ENCODE peak calls at places on chromosomes 6 and 20, in six cellular contexts. A, X, H, F, P and G are unnamed samples.
A peak's percentile ranks its signal among the peaks of the same experiment; 100 is the strongest.

GRCh38 chr6:43963203-43963602 is 164.0 kb downstream of the MRPL14 start:
- ATAC-seq in A (no peak), X (no peak), H (no peak), P (no peak), F (no peak), G (no peak)

GRCh38 chr20:41453006-41453950 is 86.7 kb upstream of the EMILIN3 start:
- ATAC-seq in A (no peak), P (no peak), X (no peak), H (no peak), F (no peak), G (no peak)

GRCh38 chr6:161639772-161640171 is 365.9 kb upstream of the AGPAT4 start:
- ATAC-seq in X (no peak), A (no peak), F (no peak), H (no peak), P (no peak), G (no peak)

GRCh38 chr6:40990301-40990700 is 48.7 kb downstream of the UNC5CL start:
- ATAC-seq in F (no peak), H (peak; percentile 74), X (peak; percentile 75), P (no peak), A (no peak), G (no peak)

GRCh38 chr6:136158398-136158797 is 91.7 kb downstream of the MTFR2 start:
- ATAC-seq in P (peak; percentile 88), A (peak; percentile 90), F (peak; percentile 99), X (no peak), H (no peak), G (peak; percentile 41)

GRCh38 chr20:54346269-54346668 is 129.1 kb upstream of the DOK5 start:
- ATAC-seq in A (no peak), F (no peak), H (no peak), P (no peak), X (no peak), G (no peak)

GRCh38 chr20:62335532-62335931 is 31.6 kb downstream of the LAMA5 start:
- ATAC-seq in X (no peak), A (no peak), H (no peak), P (no peak), F (no peak), G (no peak)

GRCh38 chr6:157455028-157455714 is 74.2 kb downstream of the ZDHHC14 start:
- ATAC-seq in A (no peak), H (no peak), X (no peak), P (no peak), F (no peak), G (no peak)

GRCh38 chr6:111776236-111777189 is 96.7 kb downstream of the FYN start:
- ATAC-seq in H (no peak), P (no peak), X (no peak), F (no peak), A (no peak), G (peak; percentile 56)

GRCh38 chr20:33667245-33668086 is 723 bp downstream of the ACTL10 start:
- ATAC-seq in A (no peak), F (peak; percentile 44), P (peak; percentile 58), X (no peak), H (no peak), G (peak; percentile 65)

GRCh38 chr20:23340524-23340923 is 10.1 kb upstream of the NXT1 start:
- ATAC-seq in H (peak; percentile 85), P (peak; percentile 55), A (peak; percentile 87), X (peak; percentile 92), F (peak; percentile 61), G (no peak)

GRCh38 chr6:38639498-38640215 is at the start of gene BTBD9:
- ATAC-seq in P (peak; percentile 92), F (peak; percentile 91), X (peak; percentile 83), H (peak; percentile 90), A (peak; percentile 91), G (peak; percentile 93)

GRCh38 chr20:38098952-38099351 is 65.4 kb downstream of the RPRD1B start:
- ATAC-seq in H (peak; percentile 26), X (no peak), F (peak; percentile 73), P (no peak), A (no peak), G (no peak)

GRCh38 chr6:106997392-106998257 is 23.1 kb upstream of the CD24 start:
- ATAC-seq in P (peak; percentile 81), X (peak; percentile 93), F (peak; percentile 78), A (no peak), H (peak; percentile 90), G (no peak)

GRCh38 chr6:167267896-167268528 is 23.1 kb upstream of the UNC93A start:
- ATAC-seq in A (no peak), F (no peak), X (no peak), H (no peak), P (no peak), G (no peak)

GRCh38 chr6:74213995-74214394 is 518.0 kb downstream of the CD109 start:
- ATAC-seq in F (no peak), H (no peak), P (no peak), X (no peak), A (no peak), G (no peak)
- H3K4me3 ChIP-seq in F (no peak overlapping the region), H (no peak overlapping the region), P (no peak overlapping the region), X (no peak overlapping the region), A (no peak overlapping the region), G (no peak overlapping the region)

DNA sequence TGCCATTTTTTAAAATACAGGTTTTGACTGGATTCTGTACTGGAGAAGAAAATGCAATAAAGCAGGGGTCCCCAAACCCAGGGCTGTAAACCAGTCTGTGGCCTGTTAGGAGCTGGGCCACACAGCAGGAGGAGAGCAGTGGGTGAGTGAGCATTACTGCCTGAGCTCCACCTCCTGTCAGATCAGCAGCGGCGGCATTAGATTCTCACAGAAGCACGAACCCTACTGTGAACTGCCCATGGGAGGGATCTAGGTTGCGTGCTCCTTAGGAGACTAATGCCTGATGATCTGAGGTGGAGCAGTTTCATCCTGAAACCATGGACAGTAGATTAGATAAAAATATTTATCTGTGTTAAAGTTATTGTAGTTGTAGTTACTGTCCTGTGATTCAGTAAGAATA is 21.1 kb upstream of the FBXO9 start:
- ATAC-seq in A (peak; percentile 66), X (peak; percentile 78), P (no peak), H (no peak), F (no peak), G (no peak)
- H3K4me1 ChIP-seq in A (peaks cover 39% of the 10 kb centered on the region), X (peaks cover 59% of the 10 kb centered on the region), P (peaks cover 14% of the 10 kb centered on the region), H (peaks cover 10% of the 10 kb centered on the region), F (no peaks in the 10 kb centered on the region), G (peaks cover 49% of the 10 kb centered on the region)

DNA sequence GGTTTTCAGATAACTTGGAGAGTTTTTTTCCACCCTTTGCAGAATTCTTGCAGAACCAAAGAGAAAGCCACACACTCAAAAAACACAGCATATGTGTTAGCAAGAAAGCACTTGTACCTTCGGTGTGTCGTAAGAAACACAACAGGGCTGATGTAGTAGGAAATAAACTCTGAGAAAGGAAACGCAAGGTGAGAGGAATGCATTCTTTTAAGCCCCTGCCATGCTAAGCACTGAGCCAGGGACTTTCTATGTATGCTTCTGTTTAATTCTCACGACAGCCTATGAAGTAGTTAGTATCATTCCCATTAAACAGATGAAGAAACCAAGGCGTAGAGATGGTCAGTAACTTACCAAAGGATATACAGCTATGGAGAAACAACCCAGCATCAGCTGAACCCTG is 23.1 kb downstream of the NEDD9 start:
- ATAC-seq in F (no peak), A (no peak), X (no peak), H (no peak), P (no peak), G (no peak)
- TF ChIP-seq POLR2A in F (no peak), A (no peak), X (no peak), H (no peak), P (no peak), G (no peak)

GRCh38 chr6:159056941-159057340 is 12.2 kb upstream of the TAGAP start:
- ATAC-seq in F (no peak), A (no peak), P (no peak), H (no peak), X (no peak), G (no peak)
- H3K4me3 ChIP-seq in F (no peak overlapping the region), A (no peak overlapping the region), P (no peak overlapping the region), H (no peak overlapping the region), X (no peak overlapping the region), G (no peak overlapping the region)

GRCh38 chr6:105603779-105604592 is 201.1 kb upstream of the PREP start:
- ATAC-seq in X (no peak), P (no peak), A (no peak), H (no peak), F (no peak), G (peak; percentile 85)

GRCh38 chr6:105606871-105607421 is 204.1 kb upstream of the PREP start:
- ATAC-seq in F (no peak), H (no peak), P (no peak), X (no peak), A (no peak), G (no peak)

GRCh38 chr6:105601541-105602174 is 198.8 kb upstream of the PREP start:
- ATAC-seq in X (no peak), A (peak; percentile 98), P (peak; percentile 77), H (peak; percentile 78), F (peak; percentile 62), G (peak; percentile 92)

GRCh38 chr6:105607624-105608392 is 204.9 kb upstream of the PREP start:
- ATAC-seq in X (no peak), P (no peak), A (no peak), H (no peak), F (no peak), G (no peak)

DNA sequence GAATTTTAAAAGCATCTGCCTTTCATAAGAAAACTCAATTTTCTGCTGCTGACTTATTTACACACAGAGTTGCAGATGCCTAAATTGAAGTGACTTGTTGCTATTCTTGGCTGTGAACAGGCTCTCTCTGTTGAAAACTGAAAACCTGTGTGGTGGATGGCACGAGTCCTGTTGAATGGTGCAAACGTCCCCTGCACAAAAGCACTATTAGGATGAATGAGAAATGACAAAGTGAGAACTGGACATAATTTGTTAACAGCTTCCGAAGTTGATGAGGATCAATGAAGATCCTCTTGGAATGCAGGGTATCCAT is 201.7 kb upstream of the PREP start:
- ATAC-seq in F (no peak), H (no peak), P (no peak), X (no peak), A (no peak), G (no peak)
- H3K4me1 ChIP-seq in F (no peaks in the 10 kb centered on the region), H (peaks cover 7% of the 10 kb centered on the region), P (no peaks in the 10 kb centered on the region), X (peaks cover 14% of the 10 kb centered on the region), A (peaks cover 38% of the 10 kb centered on the region), G (peaks cover 20% of the 10 kb centered on the region)

DNA sequence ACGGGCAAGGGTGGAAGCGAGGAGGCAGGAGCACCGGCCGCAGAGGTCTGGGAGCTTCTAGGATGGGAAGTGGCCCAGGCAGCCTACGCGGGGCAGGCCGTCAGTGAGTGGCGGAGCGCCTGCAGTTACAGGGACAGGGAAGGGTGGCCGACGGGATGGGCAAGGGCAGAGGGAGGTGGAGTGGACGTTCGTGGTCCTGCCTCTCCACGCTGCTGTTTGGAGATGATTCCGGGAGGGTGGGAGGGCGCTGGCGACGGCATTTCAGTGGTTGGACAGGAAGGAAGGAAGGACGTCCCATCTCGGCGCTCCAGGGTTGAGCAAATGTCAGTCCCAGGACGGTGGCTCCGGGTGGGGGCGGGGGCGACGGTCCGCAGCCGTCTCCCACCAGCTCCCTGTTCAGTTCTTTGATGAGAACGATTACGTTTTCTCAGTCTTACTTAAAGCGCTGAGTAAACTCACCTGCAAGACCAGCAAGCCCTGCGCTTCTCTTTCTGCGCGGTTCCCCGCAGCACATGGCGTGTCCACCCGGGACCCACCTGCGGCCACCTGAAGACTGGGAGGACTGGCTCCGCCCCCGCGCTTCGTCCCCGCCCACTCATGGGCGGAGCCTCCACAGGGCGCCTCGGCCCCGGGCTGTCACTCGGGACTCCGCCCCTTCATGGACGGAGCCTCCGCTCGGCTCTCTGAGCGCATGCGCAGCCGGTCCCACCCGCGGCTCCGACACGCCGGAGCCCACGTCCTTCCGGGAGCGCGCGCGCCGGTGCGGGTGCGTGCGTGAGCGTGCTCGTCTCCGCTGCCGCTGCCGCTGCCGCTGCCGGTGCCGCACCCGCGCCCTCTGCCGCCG is at the start of gene DNAJC5:
- ATAC-seq in A (peak; percentile 96), P (peak; percentile 93), H (peak; percentile 82), X (peak; percentile 93), F (peak; percentile 96), G (peak; percentile 97)
- TF ChIP-seq POLR2A in A (no peak), P (peak; percentile 20), H (peak; percentile 76), X (no peak), F (peak; percentile 62), G (peak; percentile 46)